ENCODE peak calls at places on chromosomes 2 and 18, in ten cellular contexts. D is CD4-positive, CD25-positive, alpha-beta regulatory T cell; T is RWPE1; P is transverse colon; N is neural crest cell; A is skeletal muscle cell; L is midbrain; C is omental fat pad; H is activated CD8-positive, alpha-beta memory T cell treated with anti-CD3 and anti-CD28 coated beads for 4 hours; G is H9. U is an unnamed sample.

GRCh38 chr2:235024951-235025773 is 73.3 kb downstream of the SH3BP4 start:
- DNase-seq in D (no peak), L (no peak), C (no peak), P (no peak), G (no peak), T (no peak), A (no peak), H (no peak), N (no peak), U (no peak)

GRCh38 chr2:71458413-71459083 is 5.2 kb downstream of the DYSF start:
- DNase-seq in D (no peak), T (no peak), H (no peak), N (no peak), L (no peak), G (no peak), P (no peak), C (no peak), A (no peak), U (no peak)

GRCh38 chr2:43754180-43754579 is 19.7 kb upstream of the DYNC2LI1 start:
- DNase-seq in C (no peak), P (no peak), H (no peak), L (no peak), A (no peak), N (no peak), G (no peak), D (no peak), T (no peak), U (no peak)

GRCh38 chr2:189050110-189050712 is 76.0 kb downstream of the COL3A1 start:
- DNase-seq in G (no peak), N (no peak), L (no peak), D (no peak), P (no peak), H (no peak), C (no peak), A (no peak), T (no peak), U (no peak)

GRCh38 chr2:169479257-169480078 is at the start of gene BBS5:
- DNase-seq in C (peak; percentile 33), T (peak; percentile 60), L (peak; percentile 84), G (peak; percentile 73), A (peak; percentile 54), H (peak; percentile 31), N (peak; percentile 63), P (peak; percentile 78), D (peak; percentile 73), U (peak; percentile 34)

GRCh38 chr18:14925281-14925709 is 177.3 kb downstream of the ANKRD30B start:
- DNase-seq in L (no peak), A (no peak), C (no peak), G (no peak), N (no peak), P (no peak), H (no peak), D (no peak), T (no peak), U (no peak)

GRCh38 chr2:30628341-30628740 is 178.9 kb downstream of the CAPN13 start:
- DNase-seq in N (no peak), D (no peak), C (no peak), P (no peak), T (no peak), L (no peak), H (no peak), G (no peak), A (peak; percentile 36), U (no peak)

GRCh38 chr18:62566199-62566598 is 43.4 kb downstream of the ZCCHC2 start:
- DNase-seq in P (peak; percentile 32), H (no peak), N (no peak), T (no peak), D (no peak), G (no peak), A (no peak), C (no peak), L (peak; percentile 44), U (no peak)

GRCh38 chr2:197934262-197934925 is 130.0 kb downstream of the PLCL1 start:
- DNase-seq in H (no peak), P (no peak), G (no peak), C (no peak), D (peak; percentile 63), L (no peak), A (no peak), N (no peak), T (no peak), U (no peak)

GRCh38 chr2:203072371-203072770 is 57.7 kb downstream of the NBEAL1 start:
- DNase-seq in C (no peak), L (no peak), T (no peak), D (no peak), A (no peak), H (no peak), G (no peak), N (no peak), P (no peak), U (no peak)

GRCh38 chr2:24676493-24676892 is 116.7 kb downstream of the PTRHD1 start:
- DNase-seq in P (no peak), D (no peak), L (no peak), C (no peak), A (no peak), T (no peak), H (no peak), G (no peak), N (no peak), U (no peak)

U was measured in NCI-H1092.